ENCODE peak calls at places on chromosome 14, in nine cellular contexts. W, U, X, O, Z, N, E, R and G are unnamed samples.
A peak's percentile ranks its signal among the peaks of the same experiment; 100 is the strongest.

GRCh38 chr14:41925409-41925808 is 318.7 kb downstream of the LRFN5 start:
- DNase-seq in W (no peak), U (peak; percentile 19), X (peak; percentile 2), O (no peak), Z (no peak), N (no peak), E (no peak), R (no peak), G (no peak)

GRCh38 chr14:96062010-96062409 is 22.8 kb downstream of the C14orf132 start:
- DNase-seq in W (peak; percentile 27), U (no peak), X (no peak), O (no peak), Z (no peak), N (no peak), E (no peak), R (no peak), G (no peak)

GRCh38 chr14:79044894-79045624 is 874.9 kb downstream of the NRXN3 start:
- DNase-seq in W (no peak), U (no peak), X (no peak), O (no peak), Z (no peak), N (no peak), E (no peak), R (no peak), G (no peak)

GRCh38 chr14:66088661-66089060 is 397.5 kb upstream of the CCDC196 start:
- DNase-seq in W (no peak), U (no peak), X (no peak), O (no peak), Z (no peak), N (no peak), E (no peak), R (no peak), G (no peak)

GRCh38 chr14:30193791-30194407 is 266.3 kb upstream of the PRKD1 start:
- DNase-seq in W (no peak), U (no peak), X (no peak), O (no peak), Z (no peak), N (no peak), E (no peak), R (no peak), G (no peak)

GRCh38 chr14:49992901-49993335 is 100.0 kb downstream of the ARF6 start:
- DNase-seq in W (peak; percentile 81), U (peak; percentile 80), X (no peak), O (no peak), Z (no peak), N (no peak), E (no peak), R (no peak), G (no peak)

GRCh38 chr14:31206536-31207286 is 882 bp downstream of the HECTD1 start:
- DNase-seq in W (peak; percentile 90), U (peak; percentile 46), X (peak; percentile 40), O (peak; percentile 57), Z (no peak), N (peak; percentile 44), E (peak; percentile 66), R (no peak), G (peak; percentile 51)

GRCh38 chr14:75299064-75299463 is 20.4 kb downstream of the FOS start:
- DNase-seq in W (no peak), U (peak; percentile 68), X (no peak), O (peak; percentile 81), Z (no peak), N (peak; percentile 74), E (no peak), R (peak; percentile 61), G (peak; percentile 51)

GRCh38 chr14:82422186-82422585 is 888.5 kb upstream of the SEL1L start:
- DNase-seq in W (no peak), U (no peak), X (no peak), O (no peak), Z (no peak), N (no peak), E (no peak), R (no peak), G (no peak)

GRCh38 chr14:81571437-81571836 is 37.8 kb upstream of the SEL1L start:
- DNase-seq in W (no peak), U (no peak), X (no peak), O (no peak), Z (no peak), N (no peak), E (no peak), R (no peak), G (no peak)

GRCh38 chr14:69226736-69227135 is 33.2 kb upstream of the GALNT16 start:
- DNase-seq in W (no peak), U (no peak), X (no peak), O (no peak), Z (no peak), N (no peak), E (no peak), R (no peak), G (no peak)

GRCh38 chr14:26276757-26277156 is 321.1 kb downstream of the NOVA1 start:
- DNase-seq in W (no peak), U (peak; percentile 22), X (no peak), O (no peak), Z (no peak), N (no peak), E (no peak), R (no peak), G (peak; percentile 39)

GRCh38 chr14:69710378-69710777 is 56.6 kb upstream of the SRSF5 start:
- DNase-seq in W (no peak), U (no peak), X (no peak), O (no peak), Z (no peak), N (no peak), E (no peak), R (no peak), G (no peak)

GRCh38 chr14:68137704-68138619 is 318.4 kb downstream of the RAD51B start:
- DNase-seq in W (no peak), U (no peak), X (no peak), O (no peak), Z (no peak), N (peak; percentile 43), E (peak; percentile 5), R (peak; percentile 69), G (peak; percentile 35)

GRCh38 chr14:99679996-99680395 is 4.1 kb upstream of the CYP46A1 start:
- DNase-seq in W (no peak), U (no peak), X (no peak), O (no peak), Z (no peak), N (no peak), E (no peak), R (no peak), G (no peak)

GRCh38 chr14:28652782-28653181 is 113.8 kb upstream of the FOXG1 start:
- DNase-seq in W (no peak), U (no peak), X (no peak), O (no peak), Z (no peak), N (no peak), E (no peak), R (no peak), G (no peak)

GRCh38 chr14:106606936-106607335 is 1080.6 kb downstream of the TMEM121 start:
- DNase-seq in W (no peak), U (no peak), X (no peak), O (no peak), Z (no peak), N (no peak), E (no peak), R (no peak), G (no peak)

GRCh38 chr14:106610691-106611090 is 1084.3 kb downstream of the TMEM121 start:
- DNase-seq in W (no peak), U (no peak), X (no peak), O (no peak), Z (no peak), N (no peak), E (no peak), R (no peak), G (no peak)

GRCh38 chr14:106605548-106606448 is 1079.4 kb downstream of the TMEM121 start:
- DNase-seq in W (peak; percentile 93), U (peak; percentile 68), X (peak; percentile 9), O (peak; percentile 71), Z (peak; percentile 18), N (no peak), E (peak; percentile 54), R (no peak), G (peak; percentile 62)
- H3K9me3 ChIP-seq in W (no peaks in the 10 kb centered on the region), U (no peaks in the 10 kb centered on the region), X (no peaks in the 10 kb centered on the region), O (no peaks in the 10 kb centered on the region), Z (no peaks in the 10 kb centered on the region), N (no peaks in the 10 kb centered on the region), E (no peaks in the 10 kb centered on the region), R (no peaks in the 10 kb centered on the region), G (no peaks in the 10 kb centered on the region)

GRCh38 chr14:61889914-61890351 is 127.7 kb downstream of the SNAPC1 start:
- DNase-seq in W (no peak), U (no peak), X (no peak), O (no peak), Z (no peak), N (no peak), E (no peak), R (no peak), G (no peak)
- TF ChIP-seq CTCF in W (no peak), U (no peak), X (no peak), O (no peak), Z (no peak), N (no peak), E (no peak), R (no peak), G (no peak)

GRCh38 chr14:36174767-36175424 is 1.6 kb downstream of the PTCSC3 start:
- DNase-seq in W (no peak), U (no peak), X (no peak), O (no peak), Z (no peak), N (no peak), E (no peak), R (no peak), G (no peak)
- H3K9me3 ChIP-seq in W (no peaks in the 10 kb centered on the region), U (no peaks in the 10 kb centered on the region), X (no peaks in the 10 kb centered on the region), O (no peaks in the 10 kb centered on the region), Z (no peaks in the 10 kb centered on the region), N (no peaks in the 10 kb centered on the region), E (no peaks in the 10 kb centered on the region), R (no peaks in the 10 kb centered on the region), G (no peaks in the 10 kb centered on the region)

GRCh38 chr14:101313268-101313667 is 248.0 kb upstream of the DIO3 start:
- DNase-seq in W (no peak), U (no peak), X (no peak), O (no peak), Z (no peak), N (no peak), E (no peak), R (no peak), G (no peak)
- TF ChIP-seq CTCF in W (no peak), U (no peak), X (no peak), O (no peak), Z (no peak), N (no peak), E (no peak), R (no peak), G (no peak)

DNA sequence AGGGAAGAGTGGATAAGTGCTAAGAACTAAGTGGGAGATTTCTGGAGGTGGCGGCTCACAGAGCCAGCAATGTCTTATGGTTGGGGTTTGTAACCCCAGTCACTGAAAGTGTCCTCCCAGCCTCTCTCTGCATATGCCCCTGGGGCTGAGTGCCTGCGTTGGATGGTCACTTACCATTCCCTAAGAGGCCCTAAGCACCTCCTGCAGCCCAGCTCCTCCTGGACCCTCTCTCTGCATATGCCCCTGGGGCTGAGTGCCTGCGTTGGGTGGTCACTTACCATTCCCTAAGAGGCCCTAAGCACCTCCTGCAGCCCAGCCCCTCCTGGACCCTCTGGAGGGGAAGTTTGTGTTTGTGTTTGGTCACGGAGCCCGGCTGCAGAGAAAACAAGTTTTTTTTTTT is 425.8 kb downstream of the TMEM121 start:
- DNase-seq in W (no peak), U (no peak), X (no peak), O (no peak), Z (no peak), N (no peak), E (no peak), R (no peak), G (no peak)
- H3K9me3 ChIP-seq in W (no peaks in the 10 kb centered on the region), U (no peaks in the 10 kb centered on the region), X (no peaks in the 10 kb centered on the region), O (no peaks in the 10 kb centered on the region), Z (peaks cover 9% of the 10 kb centered on the region), N (no peaks in the 10 kb centered on the region), E (no peaks in the 10 kb centered on the region), R (peaks cover 2% of the 10 kb centered on the region), G (no peaks in the 10 kb centered on the region)